ENCODE peak calls at places on chromosomes 11 and 22, in four cellular contexts. J is AG09309; N is stimulated activated CD8-positive, alpha-beta memory T cell treated with anti-CD3 and anti-CD28 coated beads, Interleukin-15, amount 100 ng/mL, for 4 hours; Q is H54. P is an unnamed sample.

GRCh38 chr11:130209128-130209932 is 49.7 kb downstream of the ST14 start:
- DNase-seq in Q (no peak), N (no peak), J (no peak), P (no peak)

GRCh38 chr11:47881145-47881544 is 33.0 kb upstream of the NUP160 start:
- DNase-seq in J (no peak), N (no peak), Q (no peak), P (no peak)

GRCh38 chr11:34600339-34601084 is 20.4 kb upstream of the EHF start:
- DNase-seq in J (no peak), N (no peak), Q (no peak), P (no peak)

GRCh38 chr11:26276798-26277424 is 55.0 kb upstream of the ANO3 start:
- DNase-seq in Q (peak), N (no peak), J (peak), P (peak)

GRCh38 chr11:65558002-65558784 is at the start of gene LTBP3:
- DNase-seq in N (no peak), Q (no peak), J (no peak), P (no peak)

GRCh38 chr11:118133816-118134215 is 18.8 kb downstream of the SCN4B start:
- DNase-seq in J (no peak), Q (no peak), N (no peak), P (no peak)

GRCh38 chr11:78907636-78908035 is 333.0 kb upstream of the NARS2 start:
- DNase-seq in Q (no peak), J (no peak), N (no peak), P (no peak)

GRCh38 chr11:124875401-124875800 is 10.2 kb downstream of the ROBO3 start:
- DNase-seq in Q (no peak), N (no peak), J (no peak), P (no peak)

GRCh38 chr22:39839917-39840510 is 53.5 kb downstream of the ENTHD1 start:
- DNase-seq in N (peak), Q (no peak), J (no peak), P (no peak)

P was measured in T follicular helper cell.